ENCODE peak calls at places on chromosomes 5 and 9, in eight cellular contexts. Q is CD8-positive, alpha-beta memory T cell; I is sigmoid colon; L is esophagus squamous epithelium; D is cardiac muscle cell; T is heart right ventricle; V is GM23248; J is mammary epithelial cell. P is an unnamed sample.

GRCh38 chr5:111779260-111780254 is 22.6 kb upstream of the NREP start:
- DNase-seq in D (peak; percentile 60), L (no peak), I (no peak), Q (no peak), T (peak; percentile 20), J (no peak), V (peak; percentile 35), P (no peak)

GRCh38 chr5:145859897-145860296 is 12.9 kb downstream of the GRXCR2 start:
- DNase-seq in L (no peak), V (no peak), T (no peak), J (no peak), I (no peak), Q (no peak), D (no peak), P (no peak)

GRCh38 chr9:133794006-133794760 is 56.0 kb upstream of the SARDH start:
- DNase-seq in I (no peak), Q (no peak), L (no peak), D (no peak), V (no peak), J (no peak), T (no peak), P (no peak)

GRCh38 chr5:171579162-171579561 is 159.7 kb downstream of the FGF18 start:
- DNase-seq in J (no peak), Q (no peak), D (no peak), V (no peak), I (peak; percentile 86), L (no peak), T (peak; percentile 66), P (no peak)

GRCh38 chr9:81028504-81028903 is 660.8 kb downstream of the TLE1 start:
- DNase-seq in I (no peak), V (peak; percentile 91), Q (no peak), D (peak; percentile 85), J (peak; percentile 96), T (no peak), L (no peak), P (no peak)

GRCh38 chr5:153543288-153543687 is 52.8 kb downstream of the GRIA1 start:
- DNase-seq in L (no peak), Q (no peak), D (peak; percentile 17), V (no peak), I (no peak), J (no peak), T (no peak), P (no peak)

GRCh38 chr9:96071245-96072124 is 196.0 kb downstream of the ERCC6L2 start:
- DNase-seq in L (no peak), T (no peak), V (peak; percentile 51), D (peak; percentile 50), J (peak; percentile 17), I (no peak), Q (no peak), P (no peak)

GRCh38 chr9:27749838-27750237 is 176.6 kb upstream of the C9orf72 start:
- DNase-seq in L (no peak), I (no peak), J (peak; percentile 55), V (no peak), Q (no peak), D (no peak), T (no peak), P (no peak)

GRCh38 chr5:141870226-141870625 is 8.0 kb downstream of the PCDH1 start:
- DNase-seq in J (peak; percentile 81), L (no peak), D (no peak), T (no peak), V (no peak), I (peak; percentile 43), Q (no peak), P (no peak)

GRCh38 chr5:9502435-9502834 is 43.4 kb downstream of the SEMA5A start:
- DNase-seq in T (peak; percentile 31), V (peak; percentile 14), Q (no peak), I (no peak), J (no peak), D (no peak), L (no peak), P (no peak)

GRCh38 chr5:104016650-104017049 is 454.1 kb upstream of the NUDT12 start:
- DNase-seq in J (peak; percentile 25), Q (no peak), D (peak; percentile 2), V (peak; percentile 0), I (no peak), L (no peak), T (no peak), P (no peak)

GRCh38 chr5:137506296-137506695 is 7.2 kb upstream of the SPOCK1 start:
- DNase-seq in L (no peak), D (no peak), J (no peak), I (no peak), T (no peak), V (no peak), Q (no peak), P (no peak)

DNA sequence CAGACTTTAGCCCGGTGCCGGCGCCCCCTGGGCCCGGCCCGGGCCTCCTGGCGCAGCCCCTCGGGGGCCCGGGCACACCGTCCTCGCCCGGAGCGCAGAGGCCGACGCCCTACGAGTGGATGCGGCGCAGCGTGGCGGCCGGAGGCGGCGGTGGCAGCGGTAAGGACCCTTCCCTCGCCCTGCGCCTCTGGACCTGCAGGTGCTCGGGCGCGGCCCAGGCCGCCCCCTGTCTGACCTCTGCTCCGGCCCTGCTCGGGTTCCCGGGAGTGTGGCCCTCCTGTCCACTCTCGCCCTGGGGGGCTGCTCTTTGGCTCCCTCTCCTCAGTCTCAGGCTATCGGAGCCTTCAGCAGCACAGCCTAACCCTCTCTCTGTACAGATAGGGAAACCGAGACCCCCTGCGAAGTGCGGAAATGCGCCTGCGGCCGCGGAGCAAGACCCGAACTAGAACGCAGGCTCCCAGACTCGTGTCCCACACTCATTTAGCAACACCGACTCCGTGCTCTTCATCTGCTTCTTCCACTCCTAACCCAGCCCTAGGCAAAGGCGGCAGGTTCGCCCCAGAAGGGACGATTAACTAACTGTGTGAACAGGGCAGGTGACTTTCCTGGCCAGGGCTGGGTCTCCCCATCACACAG is 703 bp downstream of the CDX1 start:
- DNase-seq in I (no peak), V (no peak), D (no peak), T (no peak), Q (no peak), L (no peak), J (no peak), P (no peak)
- H3K4me3 ChIP-seq in I (peak overlapping the region; percentile 25), V (no peak overlapping the region), D (no peak overlapping the region), T (no peak overlapping the region), Q (no peak overlapping the region), L (no peak overlapping the region), J (no peak overlapping the region), P (no peak overlapping the region)

DNA sequence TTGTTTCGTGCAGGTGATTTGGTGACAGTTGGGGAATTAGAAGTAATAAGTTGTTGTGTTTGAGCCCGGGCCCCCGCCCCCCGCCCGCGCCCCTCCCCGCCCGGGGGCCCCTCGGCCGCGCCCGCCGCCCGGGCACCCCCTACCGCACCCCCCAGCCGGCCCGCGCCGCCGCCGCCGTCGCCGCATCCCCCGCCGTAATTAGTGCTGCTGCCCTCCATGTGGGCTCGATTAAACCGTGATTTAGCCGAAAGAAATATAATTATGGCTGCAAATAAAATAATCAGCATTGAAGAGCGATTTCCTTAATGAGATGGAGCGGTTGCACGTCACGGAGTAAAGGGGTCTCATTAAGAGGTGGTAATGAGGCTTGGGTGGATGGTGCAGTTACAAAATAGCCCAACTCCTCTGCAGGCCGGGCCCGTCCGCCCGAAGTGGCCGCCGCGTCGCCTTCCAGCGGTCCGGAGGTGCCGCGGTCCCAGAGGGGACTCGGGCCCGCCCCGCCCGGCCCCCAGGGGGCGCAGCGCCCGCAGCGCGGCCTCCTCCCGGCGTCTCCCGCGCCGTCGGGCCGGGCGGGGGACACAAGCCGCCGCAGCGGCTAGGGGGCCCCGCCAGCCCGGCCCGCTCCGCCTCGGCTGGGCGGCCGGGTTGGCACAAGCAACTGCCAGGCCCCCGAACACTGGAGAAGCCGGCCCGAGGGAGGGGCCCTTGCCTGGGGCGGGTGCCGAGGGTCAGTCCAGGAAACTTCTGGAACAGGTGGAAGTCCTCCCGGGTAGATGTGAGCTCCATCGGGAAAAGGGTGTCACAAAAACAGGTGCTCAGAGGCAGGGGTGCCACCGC is 6.9 kb upstream of the OTP start:
- DNase-seq in V (peak; percentile 52), D (no peak), J (no peak), T (no peak), I (no peak), Q (peak; percentile 26), L (no peak), P (no peak)
- H3K27me3 ChIP-seq in V (peaks cover 73% of the 10 kb centered on the region), D (peaks cover 100% of the 10 kb centered on the region), J (peaks cover 62% of the 10 kb centered on the region), T (peaks cover 36% of the 10 kb centered on the region), I (peaks cover 58% of the 10 kb centered on the region), Q (peaks cover 54% of the 10 kb centered on the region), L (peaks cover 38% of the 10 kb centered on the region), P (no peaks in the 10 kb centered on the region)

DNA sequence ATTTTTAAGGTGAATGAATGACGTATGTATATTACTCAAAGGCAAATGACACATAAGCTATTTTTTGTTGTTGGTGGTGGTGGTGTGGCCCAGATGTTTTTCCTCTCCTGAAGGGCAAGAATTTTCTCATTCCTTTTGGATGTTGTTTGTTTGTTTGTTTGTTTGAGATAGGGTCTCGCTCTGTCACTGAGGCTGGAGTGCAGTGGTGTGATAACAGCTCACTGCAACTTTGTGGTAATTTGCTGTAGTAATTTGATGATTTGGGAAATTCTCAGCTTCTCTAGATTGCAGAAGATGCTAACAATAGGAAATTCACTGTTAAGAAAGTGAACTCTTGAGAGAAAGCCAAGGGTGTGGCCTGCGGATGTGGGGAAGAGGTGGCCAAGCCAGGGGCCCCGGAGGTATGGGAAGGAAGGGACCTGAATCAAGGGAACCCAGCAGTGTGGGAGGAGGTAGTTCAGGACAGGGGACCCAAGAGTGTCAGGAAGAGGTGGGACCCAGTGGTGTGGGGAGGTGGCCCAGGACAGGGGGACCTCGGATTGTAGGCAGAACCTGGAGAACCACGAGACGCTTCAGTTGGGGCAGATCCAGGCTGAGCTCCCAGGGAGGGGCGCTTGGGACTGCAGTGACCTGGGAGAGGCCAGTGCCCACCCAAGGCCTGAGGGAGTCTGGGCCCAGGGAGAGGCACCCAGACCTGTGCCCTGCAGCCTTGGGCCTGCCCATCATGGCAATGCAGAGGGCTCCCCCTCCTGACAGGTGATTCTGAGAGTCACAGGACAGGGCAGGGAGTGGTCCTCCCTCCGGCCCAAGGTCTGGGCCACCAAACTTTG is 5.6 kb upstream of the LCN2 start:
- DNase-seq in V (peak; percentile 32), Q (no peak), D (no peak), J (no peak), L (no peak), I (no peak), T (no peak), P (no peak)
- H3K4me1 ChIP-seq in V (peaks cover 3% of the 10 kb centered on the region), Q (peaks cover 14% of the 10 kb centered on the region), D (no peaks in the 10 kb centered on the region), J (peaks cover 5% of the 10 kb centered on the region), L (peaks cover 54% of the 10 kb centered on the region), I (no peaks in the 10 kb centered on the region), T (peaks cover 27% of the 10 kb centered on the region), P (peaks cover 1% of the 10 kb centered on the region)

GRCh38 chr9:109299901-109300300 is 21.0 kb downstream of the EPB41L4B start:
- DNase-seq in D (no peak), V (no peak), L (no peak), I (no peak), Q (no peak), T (no peak), J (no peak), P (no peak)
- H3K4me3 ChIP-seq in D (no peak overlapping the region), V (no peak overlapping the region), L (no peak overlapping the region), I (no peak overlapping the region), Q (no peak overlapping the region), T (no peak overlapping the region), J (no peak overlapping the region), P (no peak overlapping the region)

P was measured in lung.